ENCODE peak calls at places on chromosomes 1 and 21, in five cellular contexts. One of them, this sample, is unnamed.

GRCh38 chr1:210741564-210741963 is 392.4 kb downstream of the KCNH1 start:
- DNase-seq in fibroblast of lung: no peak
- DNase-seq in Panc1: no peak
- DNase-seq in fibroblast of mammary gland: no peak
- DNase-seq in cardiac fibroblast: no peak
- DNase-seq in this sample: no peak

GRCh38 chr1:37094302-37094701 is 60.0 kb upstream of the GRIK3 start:
- DNase-seq in fibroblast of lung: no peak
- DNase-seq in Panc1: no peak
- DNase-seq in fibroblast of mammary gland: no peak
- DNase-seq in cardiac fibroblast: no peak
- DNase-seq in this sample: no peak

GRCh38 chr1:201468501-201468843 is 516 bp downstream of the PHLDA3 start:
- DNase-seq in fibroblast of lung: peak; percentile 32
- DNase-seq in Panc1: no peak
- DNase-seq in fibroblast of mammary gland: no peak
- DNase-seq in cardiac fibroblast: peak; percentile 42
- DNase-seq in this sample: no peak

GRCh38 chr1:180581635-180582039 is 22.9 kb downstream of the OVAAL start:
- DNase-seq in fibroblast of lung: peak; percentile 82
- DNase-seq in Panc1: no peak
- DNase-seq in fibroblast of mammary gland: peak; percentile 28
- DNase-seq in cardiac fibroblast: peak; percentile 47
- DNase-seq in this sample: no peak

GRCh38 chr1:111955755-111956154 is 33.7 kb downstream of the KCND3 start:
- DNase-seq in fibroblast of lung: peak; percentile 10
- DNase-seq in Panc1: no peak
- DNase-seq in fibroblast of mammary gland: peak; percentile 23
- DNase-seq in cardiac fibroblast: no peak
- DNase-seq in this sample: no peak

GRCh38 chr1:230842801-230843200 is 25.5 kb downstream of the C1orf198 start:
- DNase-seq in fibroblast of lung: no peak
- DNase-seq in Panc1: no peak
- DNase-seq in fibroblast of mammary gland: no peak
- DNase-seq in cardiac fibroblast: no peak
- DNase-seq in this sample: no peak

GRCh38 chr1:67564193-67564592 is 120.8 kb upstream of the GADD45A start:
- DNase-seq in fibroblast of lung: no peak
- DNase-seq in Panc1: no peak
- DNase-seq in fibroblast of mammary gland: peak; percentile 83
- DNase-seq in cardiac fibroblast: peak; percentile 78
- DNase-seq in this sample: peak; percentile 90

GRCh38 chr1:39103321-39104157 is 77.4 kb downstream of the NDUFS5 start:
- DNase-seq in fibroblast of lung: peak; percentile 69
- DNase-seq in Panc1: no peak
- DNase-seq in fibroblast of mammary gland: peak; percentile 85
- DNase-seq in cardiac fibroblast: peak; percentile 83
- DNase-seq in this sample: peak; percentile 74

GRCh38 chr1:155226910-155227260 is 18.4 kb downstream of the MTX1 start:
- DNase-seq in fibroblast of lung: peak; percentile 37
- DNase-seq in Panc1: no peak
- DNase-seq in fibroblast of mammary gland: peak; percentile 38
- DNase-seq in cardiac fibroblast: peak; percentile 51
- DNase-seq in this sample: peak; percentile 37

GRCh38 chr1:25746299-25747045 is 53.5 kb upstream of the SELENON start:
- DNase-seq in fibroblast of lung: no peak
- DNase-seq in Panc1: no peak
- DNase-seq in fibroblast of mammary gland: no peak
- DNase-seq in cardiac fibroblast: no peak
- DNase-seq in this sample: no peak

GRCh38 chr1:64246294-64246917 is 43.0 kb downstream of the UBE2U start:
- DNase-seq in fibroblast of lung: peak; percentile 34
- DNase-seq in Panc1: peak; percentile 41
- DNase-seq in fibroblast of mammary gland: peak; percentile 59
- DNase-seq in cardiac fibroblast: peak; percentile 67
- DNase-seq in this sample: peak; percentile 64

GRCh38 chr1:38084700-38085099 is 38.1 kb upstream of the POU3F1 start:
- DNase-seq in fibroblast of lung: no peak
- DNase-seq in Panc1: no peak
- DNase-seq in fibroblast of mammary gland: no peak
- DNase-seq in cardiac fibroblast: no peak
- DNase-seq in this sample: no peak

GRCh38 chr1:228852015-228852414 is 116.7 kb downstream of the RHOU start:
- DNase-seq in fibroblast of lung: no peak
- DNase-seq in Panc1: no peak
- DNase-seq in fibroblast of mammary gland: no peak
- DNase-seq in cardiac fibroblast: no peak
- DNase-seq in this sample: no peak

GRCh38 chr1:234549447-234550021 is 60.4 kb downstream of the IRF2BP2 start:
- DNase-seq in fibroblast of lung: no peak
- DNase-seq in Panc1: no peak
- DNase-seq in fibroblast of mammary gland: no peak
- DNase-seq in cardiac fibroblast: no peak
- DNase-seq in this sample: no peak

GRCh38 chr1:166905930-166906329 is 29.9 kb upstream of the TADA1 start:
- DNase-seq in fibroblast of lung: peak; percentile 98
- DNase-seq in Panc1: no peak
- DNase-seq in fibroblast of mammary gland: peak; percentile 56
- DNase-seq in cardiac fibroblast: peak; percentile 47
- DNase-seq in this sample: peak; percentile 60

GRCh38 chr1:226680653-226681052 is 58.4 kb downstream of the ITPKB start:
- DNase-seq in fibroblast of lung: no peak
- DNase-seq in Panc1: no peak
- DNase-seq in fibroblast of mammary gland: no peak
- DNase-seq in cardiac fibroblast: no peak
- DNase-seq in this sample: no peak

GRCh38 chr1:61157420-61157987 is 75.1 kb downstream of the NFIA start:
- DNase-seq in fibroblast of lung: peak; percentile 96
- DNase-seq in Panc1: no peak
- DNase-seq in fibroblast of mammary gland: peak; percentile 87
- DNase-seq in cardiac fibroblast: peak; percentile 58
- DNase-seq in this sample: peak; percentile 90

GRCh38 chr1:162847839-162848453 is 13.0 kb downstream of the CCDC190 start:
- DNase-seq in fibroblast of lung: peak; percentile 67
- DNase-seq in Panc1: no peak
- DNase-seq in fibroblast of mammary gland: peak; percentile 84
- DNase-seq in cardiac fibroblast: peak; percentile 90
- DNase-seq in this sample: peak; percentile 83

GRCh38 chr1:203273206-203273868 is 32.0 kb upstream of the BTG2 start:
- DNase-seq in fibroblast of lung: peak; percentile 71
- DNase-seq in Panc1: peak; percentile 53
- DNase-seq in fibroblast of mammary gland: peak; percentile 83
- DNase-seq in cardiac fibroblast: peak; percentile 90
- DNase-seq in this sample: peak; percentile 71

GRCh38 chr1:30275926-30276736 is 447.3 kb downstream of the MATN1 start:
- DNase-seq in fibroblast of lung: no peak
- DNase-seq in Panc1: no peak
- DNase-seq in fibroblast of mammary gland: no peak
- DNase-seq in cardiac fibroblast: no peak
- DNase-seq in this sample: no peak

GRCh38 chr1:96865731-96866684 is 144.4 kb downstream of the PTBP2 start:
- DNase-seq in fibroblast of lung: peak; percentile 95
- DNase-seq in Panc1: no peak
- DNase-seq in fibroblast of mammary gland: peak; percentile 100
- DNase-seq in cardiac fibroblast: peak; percentile 100
- DNase-seq in this sample: peak; percentile 100

GRCh38 chr21:45515241-45516061 is 26.8 kb downstream of the SLC19A1 start:
- DNase-seq in fibroblast of lung: no peak
- DNase-seq in Panc1: no peak
- DNase-seq in fibroblast of mammary gland: no peak
- DNase-seq in cardiac fibroblast: no peak
- DNase-seq in this sample: no peak

GRCh38 chr1:227741166-227741870 is 6.1 kb downstream of the SNAP47 start:
- DNase-seq in fibroblast of lung: no peak
- DNase-seq in Panc1: no peak
- DNase-seq in fibroblast of mammary gland: no peak
- DNase-seq in cardiac fibroblast: no peak
- DNase-seq in this sample: no peak

GRCh38 chr1:110344152-110344551 is 5.0 kb downstream of the RBM15 start:
- DNase-seq in fibroblast of lung: no peak
- DNase-seq in Panc1: no peak
- DNase-seq in fibroblast of mammary gland: no peak
- DNase-seq in cardiac fibroblast: no peak
- DNase-seq in this sample: no peak

GRCh38 chr1:39657923-39658485 is 13.9 kb downstream of the NT5C1A start:
- DNase-seq in fibroblast of lung: peak; percentile 49
- DNase-seq in Panc1: peak; percentile 46
- DNase-seq in fibroblast of mammary gland: peak; percentile 75
- DNase-seq in cardiac fibroblast: peak; percentile 84
- DNase-seq in this sample: peak; percentile 68

GRCh38 chr1:58508629-58509028 is 37.9 kb downstream of the OMA1 start:
- DNase-seq in fibroblast of lung: no peak
- DNase-seq in Panc1: no peak
- DNase-seq in fibroblast of mammary gland: no peak
- DNase-seq in cardiac fibroblast: no peak
- DNase-seq in this sample: no peak

GRCh38 chr1:218837051-218837450 is 336.6 kb upstream of the LYPLAL1 start:
- DNase-seq in fibroblast of lung: peak; percentile 18
- DNase-seq in Panc1: no peak
- DNase-seq in fibroblast of mammary gland: peak; percentile 12
- DNase-seq in cardiac fibroblast: peak; percentile 33
- DNase-seq in this sample: peak; percentile 54

GRCh38 chr1:39266269-39266668 is 61.8 kb downstream of the MACF1 start:
- DNase-seq in fibroblast of lung: peak; percentile 11
- DNase-seq in Panc1: no peak
- DNase-seq in fibroblast of mammary gland: peak; percentile 30
- DNase-seq in cardiac fibroblast: peak; percentile 34
- DNase-seq in this sample: peak; percentile 46

GRCh38 chr1:201535778-201536245 is 3.1 kb upstream of the NAV1 start:
- DNase-seq in fibroblast of lung: no peak
- DNase-seq in Panc1: no peak
- DNase-seq in fibroblast of mammary gland: no peak
- DNase-seq in cardiac fibroblast: no peak
- DNase-seq in this sample: peak; percentile 70

DNA sequence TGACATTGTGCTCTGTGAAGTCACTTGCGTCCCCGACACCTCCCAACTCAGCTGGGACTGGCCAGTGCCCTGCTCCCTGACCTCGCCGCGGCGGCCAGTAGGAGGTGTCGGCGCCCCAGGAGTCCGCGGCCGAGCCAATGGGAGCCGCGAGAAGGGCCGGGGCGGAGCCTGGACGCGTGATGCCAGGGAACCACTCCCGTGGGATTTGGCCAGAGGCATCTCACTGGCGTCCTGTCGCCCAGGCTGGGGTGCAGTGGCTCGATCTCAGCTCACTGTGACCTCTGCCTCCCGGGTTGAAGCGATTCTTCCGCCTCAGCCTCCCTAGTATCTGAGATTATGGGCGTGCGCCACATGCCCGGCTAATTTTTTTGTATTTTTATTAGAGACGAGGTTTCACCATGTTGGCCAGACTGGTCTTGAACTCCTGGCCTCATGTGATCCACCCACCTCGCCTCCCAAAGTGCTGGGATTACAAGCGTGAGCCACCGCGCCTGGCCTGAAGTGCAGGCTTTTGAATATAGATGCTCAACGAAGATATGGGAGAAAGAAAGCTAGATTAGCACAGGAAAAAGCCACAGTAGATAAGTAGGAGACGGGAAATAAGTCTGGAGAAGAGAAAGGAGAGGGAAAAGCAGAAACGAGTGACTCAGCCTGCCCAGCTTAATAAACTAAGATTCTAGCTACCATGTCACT is 38.0 kb downstream of the ZBTB8OS start:
- DNase-seq in fibroblast of lung: peak; percentile 74
- DNase-seq in Panc1: peak; percentile 69
- DNase-seq in fibroblast of mammary gland: peak; percentile 72
- DNase-seq in cardiac fibroblast: peak; percentile 78
- DNase-seq in this sample: peak; percentile 74
- TF ChIP-seq CTCF in fibroblast of lung: peak; percentile 16
- TF ChIP-seq CTCF in Panc1: no peak
- TF ChIP-seq CTCF in fibroblast of mammary gland: peak; percentile 25
- TF ChIP-seq CTCF in cardiac fibroblast: peak; percentile 27
- TF ChIP-seq CTCF in this sample: peak; percentile 18

GRCh38 chr1:9233241-9233941 is 1.2 kb upstream of the H6PD start:
- DNase-seq in fibroblast of lung: peak; percentile 54
- DNase-seq in Panc1: no peak
- DNase-seq in fibroblast of mammary gland: peak; percentile 97
- DNase-seq in cardiac fibroblast: peak; percentile 92
- DNase-seq in this sample: peak; percentile 97

GRCh38 chr1:9235560-9235959 is 986 bp downstream of the H6PD start:
- DNase-seq in fibroblast of lung: no peak
- DNase-seq in Panc1: no peak
- DNase-seq in fibroblast of mammary gland: no peak
- DNase-seq in cardiac fibroblast: no peak
- DNase-seq in this sample: no peak

GRCh38 chr1:9235123-9235513 is 544 bp downstream of the H6PD start:
- DNase-seq in fibroblast of lung: peak; percentile 42
- DNase-seq in Panc1: no peak
- DNase-seq in fibroblast of mammary gland: peak; percentile 72
- DNase-seq in cardiac fibroblast: peak; percentile 85
- DNase-seq in this sample: peak; percentile 53

GRCh38 chr1:9234223-9235122 is at the start of gene H6PD:
- DNase-seq in fibroblast of lung: peak; percentile 71
- DNase-seq in Panc1: peak; percentile 33
- DNase-seq in fibroblast of mammary gland: peak; percentile 76
- DNase-seq in cardiac fibroblast: peak; percentile 81
- DNase-seq in this sample: peak; percentile 87

GRCh38 chr1:9233942-9234222 is 692 bp upstream of the H6PD start:
- DNase-seq in fibroblast of lung: no peak
- DNase-seq in Panc1: no peak
- DNase-seq in fibroblast of mammary gland: no peak
- DNase-seq in cardiac fibroblast: no peak
- DNase-seq in this sample: no peak
- H3K4me3 ChIP-seq in fibroblast of lung: no peak overlapping the region
- H3K4me3 ChIP-seq in Panc1: peak overlapping the region; percentile 72
- H3K4me3 ChIP-seq in fibroblast of mammary gland: peak overlapping the region; percentile 52
- H3K4me3 ChIP-seq in cardiac fibroblast: peak overlapping the region; percentile 52
- H3K4me3 ChIP-seq in this sample: peak overlapping the region; percentile 55

DNA sequence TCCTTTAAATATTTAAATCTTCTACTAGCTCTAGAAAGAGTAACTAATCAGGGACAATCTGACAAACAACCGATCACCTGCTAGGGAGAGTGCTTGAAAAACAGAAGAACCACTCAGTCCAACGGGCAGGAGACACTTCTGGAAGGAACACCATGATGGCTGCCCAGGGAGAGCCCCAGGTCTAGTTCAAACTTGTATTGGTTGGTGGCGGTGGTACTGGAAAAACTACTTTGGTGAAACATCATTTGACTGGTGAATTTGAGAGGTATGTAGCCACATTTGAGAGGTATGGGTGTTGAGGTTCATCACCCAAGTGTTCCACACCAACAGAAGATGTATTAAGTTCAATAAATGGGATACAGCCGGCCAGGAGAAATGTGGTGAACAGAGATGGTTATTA is 4.8 kb upstream of the WDR47 start:
- DNase-seq in fibroblast of lung: no peak
- DNase-seq in Panc1: no peak
- DNase-seq in fibroblast of mammary gland: no peak
- DNase-seq in cardiac fibroblast: no peak
- DNase-seq in this sample: no peak
- TF ChIP-seq CTCF in fibroblast of lung: no peak
- TF ChIP-seq CTCF in Panc1: no peak
- TF ChIP-seq CTCF in fibroblast of mammary gland: no peak
- TF ChIP-seq CTCF in cardiac fibroblast: no peak
- TF ChIP-seq CTCF in this sample: no peak

DNA sequence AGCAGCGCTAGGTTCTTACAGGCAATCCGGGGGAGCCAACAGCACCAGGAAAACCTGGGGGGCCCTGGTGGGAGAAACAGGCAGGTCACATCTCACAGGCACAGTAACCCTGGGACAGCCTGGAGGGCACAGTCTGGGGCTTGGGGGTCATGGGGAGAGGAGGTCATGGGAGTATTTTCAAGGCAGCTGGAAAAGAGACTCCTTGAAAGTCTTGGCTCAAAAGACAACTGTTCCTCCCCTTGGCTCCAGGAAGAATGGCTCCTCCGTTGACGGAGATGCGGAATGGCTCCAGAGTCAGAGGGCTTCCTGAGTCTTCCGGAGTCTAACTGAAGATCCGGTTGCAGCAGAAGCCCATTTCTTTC is 25.9 kb upstream of the PEF1 start:
- DNase-seq in fibroblast of lung: no peak
- DNase-seq in Panc1: no peak
- DNase-seq in fibroblast of mammary gland: no peak
- DNase-seq in cardiac fibroblast: no peak
- DNase-seq in this sample: no peak
- H3K4me3 ChIP-seq in fibroblast of lung: no peak overlapping the region
- H3K4me3 ChIP-seq in Panc1: peak overlapping the region; percentile 24
- H3K4me3 ChIP-seq in fibroblast of mammary gland: no peak overlapping the region
- H3K4me3 ChIP-seq in cardiac fibroblast: peak overlapping the region; percentile 37
- H3K4me3 ChIP-seq in this sample: no peak overlapping the region